ENCODE peak calls at places on chromosome 20, in five cellular contexts. C is tibial artery, G is GM10248, P is HCT116, U is RWPE1. E is an unnamed sample.

GRCh38 chr20:20237093-20237959 is 130.6 kb upstream of the INSM1 start:
- DNase-seq in U (peak; percentile 69), P (peak; percentile 28), C (peak; percentile 42), G (peak; percentile 73), E (peak; percentile 71)

GRCh38 chr20:24236204-24236603 is 233.2 kb upstream of the SYNDIG1 start:
- DNase-seq in G (no peak), C (no peak), P (no peak), U (no peak), E (no peak)

GRCh38 chr20:5658897-5659296 is 91.3 kb upstream of the SHLD1 start:
- DNase-seq in P (no peak), C (peak; percentile 88), U (peak; percentile 70), G (peak; percentile 71), E (peak; percentile 70)

GRCh38 chr20:15359056-15359455 is 1021.6 kb upstream of the FLRT3 start:
- DNase-seq in C (no peak), G (no peak), P (no peak), U (peak; percentile 41), E (no peak)

GRCh38 chr20:61166324-61166723 is 85.7 kb upstream of the CDH4 start:
- DNase-seq in C (no peak), G (no peak), P (no peak), U (peak; percentile 65), E (no peak)

GRCh38 chr20:7452890-7453289 is 487.4 kb downstream of the HAO1 start:
- DNase-seq in C (no peak), U (no peak), G (no peak), P (no peak), E (no peak)

GRCh38 chr20:25039697-25040437 is 18.1 kb downstream of the ACSS1 start:
- DNase-seq in U (no peak), C (peak; percentile 94), P (no peak), G (no peak), E (no peak)

GRCh38 chr20:9409981-9410380 is 104.4 kb upstream of the LAMP5 start:
- DNase-seq in G (no peak), C (no peak), U (no peak), P (no peak), E (no peak)

GRCh38 chr20:58754584-58754983 is 62.0 kb downstream of the NPEPL1 start:
- DNase-seq in P (no peak), G (no peak), C (no peak), U (no peak), E (no peak)

GRCh38 chr20:3686867-3687321 is 5.1 kb upstream of the ADAM33 start:
- DNase-seq in U (peak; percentile 63), P (no peak), G (no peak), C (peak; percentile 93), E (no peak)

GRCh38 chr20:31967830-31968249 is at the start of gene XKR7:
- DNase-seq in G (no peak), C (no peak), P (no peak), U (no peak), E (no peak)

GRCh38 chr20:52481443-52481842 is 289.9 kb upstream of the ZFP64 start:
- DNase-seq in G (no peak), P (no peak), U (no peak), C (no peak), E (no peak)

GRCh38 chr20:47936612-47937011 is 151.3 kb upstream of the SULF2 start:
- DNase-seq in C (no peak), U (no peak), G (no peak), P (no peak), E (no peak)

GRCh38 chr20:33826270-33826897 is 15.2 kb downstream of the CHMP4B start:
- DNase-seq in C (no peak), G (no peak), P (no peak), U (no peak), E (no peak)

GRCh38 chr20:24100370-24101011 is 111.9 kb upstream of the GGTLC1 start:
- DNase-seq in P (peak; percentile 18), U (peak; percentile 13), G (no peak), C (peak; percentile 37), E (peak; percentile 36)

GRCh38 chr20:33671573-33672288 is 2.5 kb downstream of the NECAB3 start:
- DNase-seq in P (no peak), U (no peak), G (no peak), C (no peak), E (no peak)

GRCh38 chr20:34475979-34476736 is 40.1 kb upstream of the DYNLRB1 start:
- DNase-seq in C (peak; percentile 49), G (peak; percentile 64), P (no peak), U (no peak), E (peak; percentile 52)

GRCh38 chr20:47642624-47643023 is 140.9 kb downstream of the NCOA3 start:
- DNase-seq in C (no peak), G (no peak), P (no peak), U (no peak), E (no peak)

GRCh38 chr20:48042628-48043027 is 257.3 kb upstream of the SULF2 start:
- DNase-seq in U (no peak), G (no peak), C (no peak), P (no peak), E (no peak)

GRCh38 chr20:24151621-24152020 is 163.0 kb upstream of the GGTLC1 start:
- DNase-seq in G (no peak), U (no peak), P (no peak), C (no peak), E (no peak)

GRCh38 chr20:6819599-6819998 is 52.1 kb downstream of the BMP2 start:
- DNase-seq in P (no peak), U (peak; percentile 42), C (no peak), G (no peak), E (no peak)

GRCh38 chr20:23637282-23638221 is at the start of gene CST3:
- DNase-seq in G (peak; percentile 90), P (peak; percentile 68), U (peak; percentile 94), C (peak; percentile 92), E (peak; percentile 93)

GRCh38 chr20:62728781-62729300 is 20.2 kb downstream of the NTSR1 start:
- DNase-seq in P (no peak), U (no peak), G (no peak), C (no peak), E (no peak)

GRCh38 chr20:53322651-53323050 is 271.0 kb downstream of the ZNF217 start:
- DNase-seq in P (no peak), G (no peak), U (no peak), C (no peak), E (no peak)

GRCh38 chr20:46703435-46703834 is 6.0 kb upstream of the SLC2A10 start:
- DNase-seq in P (no peak), U (no peak), C (no peak), G (no peak), E (no peak)

GRCh38 chr20:12171927-12172581 is 254.4 kb downstream of the BTBD3 start:
- DNase-seq in G (no peak), C (no peak), P (no peak), U (no peak), E (no peak)

GRCh38 chr20:32437391-32438074 is 79.4 kb downstream of the ASXL1 start:
- DNase-seq in C (no peak), P (no peak), G (no peak), U (peak; percentile 49), E (peak; percentile 23)

DNA sequence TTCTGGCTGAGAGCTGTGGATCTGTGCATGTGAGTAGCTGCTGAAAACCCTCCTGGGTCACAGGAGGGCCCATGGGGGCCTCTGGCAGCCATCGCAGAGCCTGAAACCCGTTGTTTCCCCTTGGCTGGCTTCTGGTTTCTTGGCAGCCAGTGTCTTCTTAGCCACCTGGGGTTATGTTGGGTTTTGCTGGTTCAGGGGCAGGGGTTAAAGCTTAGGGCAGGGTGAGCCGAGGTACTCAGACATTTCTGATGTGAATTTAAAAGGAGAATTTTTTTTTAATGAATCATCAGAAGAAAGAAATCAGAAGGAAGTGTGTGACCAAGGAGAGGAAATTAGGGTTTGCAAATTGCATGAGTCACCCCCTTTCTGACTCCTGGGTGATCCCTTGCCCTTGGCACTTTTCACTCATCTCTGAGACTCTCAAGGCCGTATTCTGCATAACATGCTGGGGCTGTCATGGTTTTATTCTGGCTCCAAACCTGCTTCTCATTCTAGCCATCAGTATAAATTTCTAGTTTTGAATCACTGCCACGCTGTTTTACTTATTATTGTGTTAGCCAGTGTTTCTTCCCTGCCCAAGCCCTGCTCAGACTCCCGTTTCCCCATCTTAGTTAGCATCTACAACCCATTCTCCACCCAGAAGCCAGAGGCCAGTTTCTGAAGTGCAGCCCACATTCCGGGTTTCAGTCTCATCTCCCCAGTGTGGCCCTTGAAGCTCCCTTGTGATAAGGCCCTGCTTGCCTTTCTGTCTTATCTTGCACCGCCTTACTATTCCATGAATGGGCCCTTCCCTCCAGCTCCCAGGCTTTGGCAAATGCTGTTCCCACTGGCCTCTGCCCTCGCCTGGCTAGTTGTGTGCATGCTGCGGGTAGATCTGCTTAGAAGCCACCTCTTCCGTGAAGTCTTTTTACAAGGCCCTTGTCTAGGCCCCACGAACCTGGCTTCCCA is 40.9 kb downstream of the TOX2 start:
- DNase-seq in P (peak; percentile 87), G (peak; percentile 57), U (peak; percentile 99), C (peak; percentile 35), E (peak; percentile 51)
- TF ChIP-seq CTCF in P (no peak), G (no peak), U (no peak), C (no peak), E (no peak)

GRCh38 chr20:35506179-35506578 is 23.3 kb downstream of the C20orf173 start:
- DNase-seq in P (no peak), C (no peak), G (no peak), U (no peak), E (no peak)

GRCh38 chr20:35504751-35505150 is 24.7 kb downstream of the C20orf173 start:
- DNase-seq in P (no peak), G (no peak), C (no peak), U (no peak), E (no peak)

GRCh38 chr20:35502352-35502751 is 27.1 kb downstream of the C20orf173 start:
- DNase-seq in U (no peak), C (no peak), P (no peak), G (peak; percentile 67), E (peak; percentile 52)

GRCh38 chr20:35503281-35503680 is 26.2 kb downstream of the C20orf173 start:
- DNase-seq in U (no peak), G (no peak), P (no peak), C (no peak), E (no peak)

GRCh38 chr20:35503841-35504460 is 25.5 kb downstream of the C20orf173 start:
- DNase-seq in C (no peak), P (no peak), U (no peak), G (no peak), E (no peak)
- TF ChIP-seq CTCF in C (no peak), P (no peak), U (no peak), G (no peak), E (no peak)

GRCh38 chr20:41387433-41387832 is 20.8 kb upstream of the EMILIN3 start:
- DNase-seq in C (no peak), G (no peak), P (no peak), U (no peak), E (no peak)
- TF ChIP-seq CTCF in C (no peak), G (no peak), P (no peak), U (no peak), E (no peak)

DNA sequence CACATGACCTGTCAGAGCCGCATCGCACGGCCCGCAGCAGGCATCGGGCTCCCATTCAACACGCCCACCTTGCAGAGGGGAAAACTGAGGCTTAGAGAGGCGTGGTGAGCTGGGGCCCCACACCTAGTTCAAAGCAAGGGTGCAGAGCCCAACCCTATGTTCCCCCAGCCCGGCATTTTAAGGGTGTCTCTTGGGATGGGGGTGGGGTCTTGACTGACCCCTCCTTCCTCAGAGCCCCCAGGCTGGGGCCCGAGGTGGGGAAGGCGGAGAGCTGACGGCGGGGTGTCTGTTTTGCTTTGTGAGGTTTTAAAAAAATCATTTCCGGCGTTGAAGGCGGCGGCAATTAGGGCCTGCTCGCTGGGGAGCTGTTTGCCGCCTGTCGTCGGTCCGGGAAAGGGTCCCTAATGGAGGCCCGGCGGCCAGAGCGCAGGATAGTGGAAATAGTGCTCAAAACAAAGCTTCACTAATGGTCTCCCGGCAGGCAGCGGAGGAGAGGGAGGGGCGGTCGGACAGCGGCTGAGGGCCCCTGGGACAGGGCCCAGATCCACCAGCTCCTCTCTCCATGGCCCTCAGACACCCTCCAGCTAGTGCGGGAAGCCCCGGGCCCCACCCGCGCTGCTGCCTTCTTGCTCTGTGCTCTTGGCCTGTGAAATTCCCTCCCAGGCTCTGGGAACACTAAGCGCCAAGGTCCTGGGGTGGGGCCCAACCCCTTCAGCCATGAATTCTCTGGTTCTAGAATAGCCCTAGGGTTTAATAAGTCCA is 11.9 kb downstream of the VSTM2L start:
- DNase-seq in G (no peak), U (no peak), P (no peak), C (no peak), E (peak; percentile 67)
- TF ChIP-seq CTCF in G (no peak), U (no peak), P (no peak), C (no peak), E (no peak)